ENCODE peak calls at places on chromosomes 13 and 19, in ten cellular contexts. M, R, N, C, B, L, S, F, E and J are unnamed samples.

GRCh38 chr19:31627824-31628223 is 278.6 kb upstream of the TSHZ3 start:
- DNase-seq in F (no peak), R (no peak), L (no peak), S (no peak), N (no peak), B (no peak), E (no peak), C (no peak), M (no peak), J (no peak)

GRCh38 chr19:18021121-18021755 is 13.3 kb downstream of the ARRDC2 start:
- DNase-seq in B (peak), M (peak), N (peak), L (peak), C (peak), F (peak), R (peak), S (peak), E (peak), J (peak)

GRCh38 chr19:14699641-14700040 is 9.8 kb downstream of the ZNF333 start:
- DNase-seq in N (no peak), F (no peak), S (no peak), L (no peak), C (no peak), E (no peak), R (no peak), M (no peak), B (no peak), J (no peak)

GRCh38 chr13:107650081-107650701 is 565.1 kb downstream of the LIG4 start:
- DNase-seq in S (peak), C (peak), N (peak), M (peak), L (peak), B (peak), E (no peak), R (peak), F (peak), J (peak)

GRCh38 chr19:39430675-39431593 is 4.8 kb downstream of the RPS16 start:
- DNase-seq in C (peak), E (peak), S (peak), L (peak), M (peak), N (no peak), B (peak), F (peak), R (no peak), J (no peak)

GRCh38 chr13:94079876-94080275 is 399.6 kb downstream of the DCT start:
- DNase-seq in N (no peak), F (no peak), M (no peak), B (no peak), E (no peak), L (no peak), S (no peak), C (no peak), R (no peak), J (no peak)

GRCh38 chr19:20422616-20423205 is 142.9 kb downstream of the ZNF737 start:
- DNase-seq in F (no peak), N (no peak), B (no peak), L (no peak), R (no peak), C (no peak), E (no peak), M (no peak), S (no peak), J (peak)

GRCh38 chr19:37855098-37855497 is 51.3 kb downstream of the WDR87 start:
- DNase-seq in B (peak), E (no peak), M (no peak), N (no peak), R (no peak), S (no peak), L (peak), C (peak), F (peak), J (peak)

GRCh38 chr13:32538234-32538620 is 368 bp downstream of the N4BP2L2 start:
- DNase-seq in C (no peak), R (no peak), B (peak), L (no peak), M (peak), F (no peak), N (no peak), E (peak), S (peak), J (peak)

GRCh38 chr19:18433735-18434398 is 4.1 kb downstream of the ISYNA1 start:
- DNase-seq in M (no peak), C (no peak), S (no peak), E (no peak), F (no peak), N (no peak), R (peak), B (no peak), L (no peak), J (no peak)

GRCh38 chr19:56838930-56839664 is 1.4 kb downstream of the PEG3 start:
- DNase-seq in E (no peak), L (peak), F (peak), C (no peak), N (no peak), M (peak), B (peak), S (peak), R (no peak), J (peak)

GRCh38 chr13:33636955-33637670 is 180.8 kb upstream of the RFC3 start:
- DNase-seq in N (no peak), L (no peak), C (no peak), F (no peak), S (no peak), R (no peak), E (no peak), M (peak), B (no peak), J (no peak)

GRCh38 chr13:23901365-23901764 is 4.1 kb upstream of the C1QTNF9B start:
- DNase-seq in E (no peak), S (no peak), L (peak), R (no peak), F (no peak), N (no peak), B (no peak), M (peak), C (peak), J (no peak)

GRCh38 chr19:51799311-51799997 is 4.5 kb downstream of the FPR3 start:
- DNase-seq in E (no peak), B (peak), N (no peak), M (peak), S (peak), F (no peak), R (peak), C (no peak), L (no peak), J (peak)

GRCh38 chr13:110412132-110412912 is 105.2 kb downstream of the COL4A2 start:
- DNase-seq in S (peak), C (peak), F (peak), R (peak), B (peak), M (peak), L (peak), E (no peak), N (peak), J (peak)

GRCh38 chr19:17555929-17556813 is 722 bp downstream of the COLGALT1 start:
- DNase-seq in N (no peak), E (no peak), F (peak), C (peak), M (peak), R (peak), L (peak), S (no peak), B (peak), J (peak)

GRCh38 chr13:41746259-41746658 is 214.7 kb downstream of the VWA8 start:
- DNase-seq in N (no peak), R (no peak), L (peak), F (no peak), B (no peak), S (peak), C (no peak), M (peak), E (no peak), J (peak)

GRCh38 chr19:19900124-19900523 is 622 bp upstream of the ZNF93 start:
- DNase-seq in E (no peak), M (peak), L (no peak), C (no peak), B (no peak), S (no peak), F (no peak), N (no peak), R (peak), J (peak)

GRCh38 chr19:2495651-2496316 is 19.9 kb downstream of the GADD45B start:
- DNase-seq in M (no peak), L (no peak), B (peak), S (no peak), R (no peak), N (no peak), C (no peak), E (no peak), F (no peak), J (peak)

GRCh38 chr19:37763488-37763887 is 15.9 kb downstream of the ZNF573 start:
- DNase-seq in C (no peak), R (no peak), B (no peak), F (no peak), L (no peak), E (no peak), N (no peak), M (peak), S (no peak), J (no peak)

GRCh38 chr19:1956143-1956537 is 15.2 kb downstream of the CSNK1G2 start:
- DNase-seq in S (no peak), L (no peak), B (no peak), N (no peak), R (no peak), E (no peak), F (no peak), M (no peak), C (no peak), J (no peak)

GRCh38 chr19:9917322-9917721 is 19.0 kb downstream of the OLFM2 start:
- DNase-seq in F (no peak), S (no peak), R (peak), L (peak), M (peak), E (no peak), C (peak), B (no peak), N (no peak), J (peak)

GRCh38 chr13:36282818-36283432 is 14.7 kb downstream of the CCDC169 start:
- DNase-seq in F (no peak), C (peak), L (peak), N (no peak), R (peak), M (peak), S (no peak), E (no peak), B (no peak), J (peak)

GRCh38 chr19:29666634-29667389 is 1.6 kb downstream of the PLEKHF1 start:
- DNase-seq in E (no peak), L (peak), N (no peak), M (peak), C (peak), S (peak), F (peak), R (peak), B (no peak), J (peak)

GRCh38 chr19:40305403-40305802 is 20.3 kb upstream of the AKT2 start:
- DNase-seq in M (peak), R (peak), L (peak), S (peak), B (peak), E (peak), N (peak), C (peak), F (peak), J (peak)

GRCh38 chr19:6343462-6343861 is 10.1 kb upstream of the ACER1 start:
- DNase-seq in F (no peak), B (no peak), M (peak), C (no peak), S (no peak), L (no peak), N (no peak), R (no peak), E (no peak), J (no peak)

GRCh38 chr13:24220086-24220703 is 59.7 kb downstream of the SPATA13 start:
- DNase-seq in L (peak), R (peak), C (peak), S (peak), F (peak), N (no peak), E (no peak), B (no peak), M (peak), J (peak)

GRCh38 chr13:64633948-64634347 is 2596.2 kb downstream of the PCDH9 start:
- DNase-seq in M (no peak), B (no peak), N (no peak), R (no peak), E (no peak), S (no peak), L (no peak), C (no peak), F (no peak), J (no peak)

GRCh38 chr13:72696590-72696989 is 30.8 kb downstream of the MZT1 start:
- DNase-seq in L (no peak), C (no peak), S (peak), F (no peak), R (no peak), N (no peak), M (peak), B (no peak), E (no peak), J (no peak)

GRCh38 chr19:2440515-2440914 is 13.1 kb upstream of the TIMM13 start:
- DNase-seq in F (no peak), R (no peak), L (no peak), N (no peak), M (no peak), B (no peak), E (no peak), C (no peak), S (no peak), J (no peak)

GRCh38 chr13:29832899-29833298 is 17.5 kb downstream of the UBL3 start:
- DNase-seq in E (no peak), B (no peak), R (no peak), F (no peak), L (no peak), C (no peak), M (no peak), S (no peak), N (no peak), J (no peak)

GRCh38 chr19:33202546-33203507 is 8.7 kb downstream of the LRP3 start:
- DNase-seq in E (no peak), R (no peak), C (no peak), B (no peak), S (no peak), L (no peak), M (no peak), N (no peak), F (no peak), J (no peak)

GRCh38 chr13:105847532-105848295 is 687.7 kb downstream of the EFNB2 start:
- DNase-seq in B (no peak), C (no peak), M (no peak), R (no peak), S (no peak), F (no peak), N (no peak), E (no peak), L (no peak), J (no peak)

GRCh38 chr19:11300811-11301120 is 4.8 kb downstream of the TSPAN16 start:
- DNase-seq in S (no peak), M (no peak), R (no peak), C (no peak), E (no peak), B (no peak), F (no peak), L (no peak), N (no peak), J (no peak)

GRCh38 chr19:19580417-19580816 is 38.1 kb downstream of the PBX4 start:
- DNase-seq in C (no peak), E (no peak), R (no peak), S (no peak), L (no peak), N (no peak), B (no peak), F (no peak), M (no peak), J (no peak)

GRCh38 chr13:101218484-101218883 is 197.8 kb downstream of the NALCN start:
- DNase-seq in B (no peak), M (peak), S (no peak), N (no peak), R (no peak), F (no peak), C (no peak), L (no peak), E (no peak), J (no peak)

GRCh38 chr13:43865892-43866291 is 13.6 kb downstream of the CCDC122 start:
- DNase-seq in F (no peak), L (no peak), S (no peak), M (peak), N (no peak), E (no peak), B (no peak), C (no peak), R (no peak), J (peak)